ENCODE peak calls at places on chromosomes 13 and 19, in eight cellular contexts. One of them, this sample, is unnamed.

GRCh38 chr13:73273737-73274136 is 214.9 kb downstream of the KLF5 start:
- DNase-seq in DND-41: no peak
- DNase-seq in endothelial cell: no peak
- DNase-seq in B cell: no peak
- DNase-seq in fibroblast of the aortic adventitia: peak
- DNase-seq in fibroblast of mammary gland: peak
- DNase-seq in left ventricle myocardium inferior: no peak
- DNase-seq in WTC11: no peak
- DNase-seq in this sample: no peak

GRCh38 chr13:27797228-27797624 is 4.9 kb downstream of the GSX1 start:
- DNase-seq in left ventricle myocardium inferior: no peak
- DNase-seq in fibroblast of the aortic adventitia: peak
- DNase-seq in fibroblast of mammary gland: peak
- DNase-seq in endothelial cell: peak
- DNase-seq in WTC11: peak
- DNase-seq in B cell: no peak
- DNase-seq in DND-41: no peak
- DNase-seq in this sample: no peak

GRCh38 chr19:54121259-54121658 is 5.7 kb downstream of the PRPF31 start:
- DNase-seq in fibroblast of mammary gland: no peak
- DNase-seq in WTC11: no peak
- DNase-seq in fibroblast of the aortic adventitia: no peak
- DNase-seq in left ventricle myocardium inferior: no peak
- DNase-seq in DND-41: no peak
- DNase-seq in B cell: no peak
- DNase-seq in endothelial cell: no peak
- DNase-seq in this sample: no peak

GRCh38 chr19:45396389-45397260 is 8.2 kb downstream of the PPP1R13L start:
- DNase-seq in B cell: no peak
- DNase-seq in WTC11: peak
- DNase-seq in DND-41: no peak
- DNase-seq in fibroblast of mammary gland: no peak
- DNase-seq in endothelial cell: no peak
- DNase-seq in left ventricle myocardium inferior: no peak
- DNase-seq in fibroblast of the aortic adventitia: no peak
- DNase-seq in this sample: no peak

GRCh38 chr19:58196911-58197616 is 14.2 kb downstream of the ZNF274 start:
- DNase-seq in WTC11: no peak
- DNase-seq in left ventricle myocardium inferior: no peak
- DNase-seq in DND-41: no peak
- DNase-seq in fibroblast of mammary gland: peak
- DNase-seq in endothelial cell: no peak
- DNase-seq in fibroblast of the aortic adventitia: peak
- DNase-seq in B cell: no peak
- DNase-seq in this sample: no peak

GRCh38 chr13:73190477-73190876 is 131.7 kb downstream of the KLF5 start:
- DNase-seq in DND-41: no peak
- DNase-seq in B cell: no peak
- DNase-seq in endothelial cell: no peak
- DNase-seq in WTC11: no peak
- DNase-seq in fibroblast of mammary gland: no peak
- DNase-seq in left ventricle myocardium inferior: no peak
- DNase-seq in fibroblast of the aortic adventitia: no peak
- DNase-seq in this sample: no peak

GRCh38 chr13:93624371-93624777 is 397.8 kb downstream of the GPC6 start:
- DNase-seq in fibroblast of the aortic adventitia: peak
- DNase-seq in B cell: no peak
- DNase-seq in fibroblast of mammary gland: peak
- DNase-seq in left ventricle myocardium inferior: no peak
- DNase-seq in WTC11: no peak
- DNase-seq in endothelial cell: no peak
- DNase-seq in DND-41: no peak
- DNase-seq in this sample: no peak

GRCh38 chr13:96473463-96474157 is 383.7 kb downstream of the HS6ST3 start:
- DNase-seq in fibroblast of mammary gland: no peak
- DNase-seq in fibroblast of the aortic adventitia: peak
- DNase-seq in endothelial cell: no peak
- DNase-seq in WTC11: no peak
- DNase-seq in DND-41: no peak
- DNase-seq in B cell: no peak
- DNase-seq in left ventricle myocardium inferior: no peak
- DNase-seq in this sample: no peak

GRCh38 chr13:110466261-110466660 is 95.3 kb downstream of the RAB20 start:
- DNase-seq in B cell: no peak
- DNase-seq in left ventricle myocardium inferior: no peak
- DNase-seq in fibroblast of mammary gland: no peak
- DNase-seq in DND-41: no peak
- DNase-seq in endothelial cell: no peak
- DNase-seq in WTC11: no peak
- DNase-seq in fibroblast of the aortic adventitia: no peak
- DNase-seq in this sample: no peak

GRCh38 chr19:19820774-19821315 is 705 bp downstream of the ZNF506 start:
- DNase-seq in fibroblast of the aortic adventitia: peak
- DNase-seq in DND-41: peak
- DNase-seq in fibroblast of mammary gland: peak
- DNase-seq in WTC11: no peak
- DNase-seq in left ventricle myocardium inferior: no peak
- DNase-seq in endothelial cell: no peak
- DNase-seq in B cell: no peak
- DNase-seq in this sample: no peak

DNA sequence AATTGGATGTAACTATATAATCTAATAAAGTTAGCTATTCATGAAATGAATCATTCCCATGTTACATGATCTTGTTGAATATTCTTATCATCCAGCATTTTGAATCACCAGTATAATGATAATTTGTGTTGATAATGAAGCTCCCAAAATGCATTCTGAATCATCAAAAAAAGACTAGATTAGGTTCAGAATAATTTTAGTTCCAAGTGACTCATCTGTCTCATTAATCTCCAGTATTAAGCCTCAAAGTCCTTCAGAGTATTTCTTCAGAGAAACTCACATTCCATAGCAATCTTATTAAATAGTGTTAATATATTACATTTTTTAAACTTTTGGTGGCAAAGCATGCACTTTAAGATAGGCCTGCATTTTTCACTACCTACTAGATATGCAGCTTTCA is 207.5 kb downstream of the SLITRK5 start:
- DNase-seq in DND-41: no peak
- DNase-seq in endothelial cell: no peak
- DNase-seq in WTC11: no peak
- DNase-seq in fibroblast of the aortic adventitia: no peak
- DNase-seq in fibroblast of mammary gland: no peak
- DNase-seq in B cell: no peak
- DNase-seq in left ventricle myocardium inferior: no peak
- DNase-seq in this sample: no peak
- TF ChIP-seq CTCF in DND-41: no peak
- TF ChIP-seq CTCF in endothelial cell: no peak
- TF ChIP-seq CTCF in WTC11: no peak
- TF ChIP-seq CTCF in fibroblast of the aortic adventitia: no peak
- TF ChIP-seq CTCF in fibroblast of mammary gland: no peak
- TF ChIP-seq CTCF in B cell: no peak
- TF ChIP-seq CTCF in left ventricle myocardium inferior: no peak
- TF ChIP-seq CTCF in this sample: no peak

GRCh38 chr13:43894438-43894837 is 14.7 kb downstream of the LACC1 start:
- DNase-seq in endothelial cell: no peak
- DNase-seq in fibroblast of the aortic adventitia: no peak
- DNase-seq in fibroblast of mammary gland: no peak
- DNase-seq in left ventricle myocardium inferior: no peak
- DNase-seq in DND-41: no peak
- DNase-seq in B cell: no peak
- DNase-seq in WTC11: no peak
- DNase-seq in this sample: no peak
- TF ChIP-seq CTCF in endothelial cell: peak
- TF ChIP-seq CTCF in fibroblast of the aortic adventitia: peak
- TF ChIP-seq CTCF in fibroblast of mammary gland: peak
- TF ChIP-seq CTCF in left ventricle myocardium inferior: peak
- TF ChIP-seq CTCF in DND-41: peak
- TF ChIP-seq CTCF in B cell: peak
- TF ChIP-seq CTCF in WTC11: no peak
- TF ChIP-seq CTCF in this sample: peak

GRCh38 chr13:38697628-38698333 is 10.9 kb downstream of the FREM2 start:
- DNase-seq in left ventricle myocardium inferior: no peak
- DNase-seq in fibroblast of the aortic adventitia: no peak
- DNase-seq in B cell: no peak
- DNase-seq in fibroblast of mammary gland: peak
- DNase-seq in endothelial cell: peak
- DNase-seq in WTC11: no peak
- DNase-seq in DND-41: no peak
- DNase-seq in this sample: no peak
- TF ChIP-seq CTCF in left ventricle myocardium inferior: peak
- TF ChIP-seq CTCF in fibroblast of the aortic adventitia: no peak
- TF ChIP-seq CTCF in B cell: no peak
- TF ChIP-seq CTCF in fibroblast of mammary gland: no peak
- TF ChIP-seq CTCF in endothelial cell: no peak
- TF ChIP-seq CTCF in WTC11: no peak
- TF ChIP-seq CTCF in DND-41: no peak
- TF ChIP-seq CTCF in this sample: no peak

DNA sequence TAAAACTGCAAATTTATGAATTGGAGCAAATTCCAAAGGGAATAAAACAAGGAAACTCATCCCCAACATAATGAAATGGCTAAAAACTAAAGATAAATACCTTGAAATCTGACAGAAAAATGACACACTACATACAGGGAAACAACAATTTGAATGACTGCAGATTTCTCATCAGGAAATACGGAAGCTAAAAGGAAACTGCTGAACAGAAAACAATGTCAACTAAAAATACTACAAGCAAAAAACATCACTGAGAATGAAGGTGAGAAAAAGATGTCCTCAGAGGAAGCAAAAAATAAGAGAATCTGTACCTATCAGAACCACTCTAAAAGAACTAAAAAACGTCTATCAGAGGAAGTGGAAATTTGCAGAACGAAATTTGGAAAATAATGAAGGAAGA is 39.5 kb downstream of the ZSWIM9 start:
- DNase-seq in left ventricle myocardium inferior: no peak
- DNase-seq in WTC11: no peak
- DNase-seq in fibroblast of mammary gland: no peak
- DNase-seq in DND-41: no peak
- DNase-seq in B cell: no peak
- DNase-seq in fibroblast of the aortic adventitia: no peak
- DNase-seq in endothelial cell: no peak
- DNase-seq in this sample: no peak
- TF ChIP-seq CTCF in left ventricle myocardium inferior: no peak
- TF ChIP-seq CTCF in WTC11: no peak
- TF ChIP-seq CTCF in fibroblast of mammary gland: no peak
- TF ChIP-seq CTCF in DND-41: no peak
- TF ChIP-seq CTCF in B cell: no peak
- TF ChIP-seq CTCF in fibroblast of the aortic adventitia: no peak
- TF ChIP-seq CTCF in endothelial cell: no peak
- TF ChIP-seq CTCF in this sample: no peak

GRCh38 chr19:16069813-16070365 is 6.4 kb upstream of the TPM4 start:
- DNase-seq in endothelial cell: no peak
- DNase-seq in fibroblast of the aortic adventitia: no peak
- DNase-seq in DND-41: no peak
- DNase-seq in left ventricle myocardium inferior: no peak
- DNase-seq in fibroblast of mammary gland: no peak
- DNase-seq in WTC11: no peak
- DNase-seq in B cell: no peak
- DNase-seq in this sample: no peak

GRCh38 chr19:16068696-16069259 is 7.5 kb upstream of the TPM4 start:
- DNase-seq in left ventricle myocardium inferior: no peak
- DNase-seq in fibroblast of the aortic adventitia: no peak
- DNase-seq in fibroblast of mammary gland: no peak
- DNase-seq in DND-41: no peak
- DNase-seq in B cell: no peak
- DNase-seq in endothelial cell: no peak
- DNase-seq in WTC11: no peak
- DNase-seq in this sample: no peak

GRCh38 chr19:16067205-16067938 is 8.9 kb upstream of the TPM4 start:
- DNase-seq in fibroblast of mammary gland: peak
- DNase-seq in fibroblast of the aortic adventitia: peak
- DNase-seq in left ventricle myocardium inferior: no peak
- DNase-seq in WTC11: no peak
- DNase-seq in DND-41: no peak
- DNase-seq in endothelial cell: no peak
- DNase-seq in B cell: no peak
- DNase-seq in this sample: no peak

GRCh38 chr19:16064209-16064889 is 11.9 kb upstream of the TPM4 start:
- DNase-seq in DND-41: no peak
- DNase-seq in B cell: no peak
- DNase-seq in WTC11: no peak
- DNase-seq in fibroblast of the aortic adventitia: no peak
- DNase-seq in fibroblast of mammary gland: peak
- DNase-seq in endothelial cell: no peak
- DNase-seq in left ventricle myocardium inferior: no peak
- DNase-seq in this sample: no peak

DNA sequence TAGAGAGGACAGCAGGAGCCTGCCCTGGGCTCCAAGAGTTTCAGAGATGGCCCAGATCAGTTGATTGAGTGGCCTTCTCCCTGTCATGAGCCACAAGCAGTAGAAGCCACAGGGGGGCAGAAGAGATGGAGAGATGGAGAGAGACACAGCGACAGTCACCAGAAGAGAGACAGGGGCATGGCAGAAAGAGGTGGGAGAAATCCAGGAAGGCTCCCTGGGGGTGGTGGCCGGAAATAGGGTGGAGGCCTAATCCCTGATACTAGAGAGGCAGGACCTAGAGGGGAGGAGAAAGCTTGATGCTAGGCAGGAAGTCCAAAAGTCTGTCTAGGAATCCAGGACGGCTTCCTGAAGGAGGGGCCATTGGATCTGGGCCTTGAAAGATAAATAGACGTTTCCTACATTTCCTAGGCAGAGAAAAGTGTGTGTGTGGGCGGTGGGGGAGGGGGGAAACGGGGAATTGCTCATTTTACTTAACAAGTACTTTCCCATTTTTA is 9.6 kb upstream of the TPM4 start:
- DNase-seq in B cell: peak
- DNase-seq in left ventricle myocardium inferior: no peak
- DNase-seq in DND-41: peak
- DNase-seq in fibroblast of the aortic adventitia: peak
- DNase-seq in fibroblast of mammary gland: peak
- DNase-seq in WTC11: no peak
- DNase-seq in endothelial cell: no peak
- DNase-seq in this sample: no peak
- TF ChIP-seq CTCF in B cell: peak
- TF ChIP-seq CTCF in left ventricle myocardium inferior: peak
- TF ChIP-seq CTCF in DND-41: peak
- TF ChIP-seq CTCF in fibroblast of the aortic adventitia: peak
- TF ChIP-seq CTCF in fibroblast of mammary gland: peak
- TF ChIP-seq CTCF in WTC11: no peak
- TF ChIP-seq CTCF in endothelial cell: no peak
- TF ChIP-seq CTCF in this sample: no peak

GRCh38 chr19:3849092-3849491 is 19.7 kb downstream of the ZFR2 start:
- DNase-seq in endothelial cell: peak
- DNase-seq in WTC11: peak
- DNase-seq in left ventricle myocardium inferior: no peak
- DNase-seq in DND-41: peak
- DNase-seq in B cell: no peak
- DNase-seq in fibroblast of the aortic adventitia: no peak
- DNase-seq in fibroblast of mammary gland: peak
- DNase-seq in this sample: no peak
- TF ChIP-seq CTCF in endothelial cell: peak
- TF ChIP-seq CTCF in WTC11: no peak
- TF ChIP-seq CTCF in left ventricle myocardium inferior: no peak
- TF ChIP-seq CTCF in DND-41: peak
- TF ChIP-seq CTCF in B cell: peak
- TF ChIP-seq CTCF in fibroblast of the aortic adventitia: peak
- TF ChIP-seq CTCF in fibroblast of mammary gland: peak
- TF ChIP-seq CTCF in this sample: peak

GRCh38 chr19:47608074-47608907 is 643 bp upstream of the BICRA start:
- DNase-seq in fibroblast of the aortic adventitia: peak
- DNase-seq in left ventricle myocardium inferior: peak
- DNase-seq in fibroblast of mammary gland: peak
- DNase-seq in B cell: peak
- DNase-seq in endothelial cell: peak
- DNase-seq in DND-41: peak
- DNase-seq in WTC11: peak
- DNase-seq in this sample: peak
- TF ChIP-seq CTCF in fibroblast of the aortic adventitia: peak
- TF ChIP-seq CTCF in left ventricle myocardium inferior: peak
- TF ChIP-seq CTCF in fibroblast of mammary gland: peak
- TF ChIP-seq CTCF in B cell: peak
- TF ChIP-seq CTCF in endothelial cell: no peak
- TF ChIP-seq CTCF in DND-41: peak
- TF ChIP-seq CTCF in WTC11: no peak
- TF ChIP-seq CTCF in this sample: peak